ENCODE peak calls at places on chromosome 4, in seven cellular contexts. L is left lung, G is MM.1S, S is psoas muscle, D is tibial nerve, M is Peyer's patch, B is fibroblast of lung. Y is an unnamed sample. For H3K27me3, the result is how much of the 10 kb centered on the place peaks cover.

GRCh38 chr4:176735300-176735699 is 57.4 kb downstream of the VEGFC start:
- DNase-seq in L (no peak), G (no peak), S (no peak), D (no peak), M (no peak), B (peak), Y (no peak)

GRCh38 chr4:176999943-177000543 is 207.3 kb upstream of the VEGFC start:
- DNase-seq in L (no peak), G (no peak), S (no peak), D (no peak), M (no peak), B (no peak), Y (no peak)

GRCh38 chr4:174119051-174119450 is 164.4 kb downstream of the FBXO8 start:
- DNase-seq in L (no peak), G (no peak), S (no peak), D (no peak), M (no peak), B (peak), Y (no peak)

GRCh38 chr4:174340714-174341113 is 57.0 kb downstream of the CEP44 start:
- DNase-seq in L (no peak), G (no peak), S (no peak), D (no peak), M (no peak), B (no peak), Y (no peak)

GRCh38 chr4:177574446-177574845 is 132.2 kb upstream of the AGA start:
- DNase-seq in L (no peak), G (no peak), S (no peak), D (no peak), M (no peak), B (peak), Y (no peak)

GRCh38 chr4:187826725-187827124 is 168.8 kb upstream of the ZFP42 start:
- DNase-seq in L (no peak), G (no peak), S (no peak), D (no peak), M (no peak), B (no peak), Y (no peak)

GRCh38 chr4:182927505-182927904 is 10.3 kb upstream of the DCTD start:
- DNase-seq in L (no peak), G (no peak), S (no peak), D (no peak), M (no peak), B (no peak), Y (no peak)

GRCh38 chr4:154073107-154073817 is 284.4 kb upstream of the SFRP2 start:
- DNase-seq in L (no peak), G (no peak), S (no peak), D (no peak), M (no peak), B (peak), Y (no peak)

GRCh38 chr4:58600290-58600689 is 1490.1 kb upstream of the IGFBP7 start:
- DNase-seq in L (no peak), G (no peak), S (no peak), D (no peak), M (no peak), B (no peak), Y (no peak)

GRCh38 chr4:38313999-38314561 is 349.9 kb upstream of the KLF3 start:
- DNase-seq in L (no peak), G (peak), S (no peak), D (no peak), M (no peak), B (peak), Y (no peak)

GRCh38 chr4:186770446-186771175 is 47.0 kb upstream of the FAT1 start:
- DNase-seq in L (no peak), G (no peak), S (no peak), D (no peak), M (no peak), B (peak), Y (no peak)

GRCh38 chr4:33160126-33160525 is 2440.0 kb downstream of the PCDH7 start:
- DNase-seq in L (no peak), G (peak), S (no peak), D (peak), M (no peak), B (peak), Y (no peak)

GRCh38 chr4:87046111-87046510 is 111.3 kb downstream of the AFF1 start:
- DNase-seq in L (no peak), G (no peak), S (no peak), D (no peak), M (no peak), B (no peak), Y (no peak)

GRCh38 chr4:165874799-165875371 is 1.8 kb downstream of the TLL1 start:
- DNase-seq in L (no peak), G (no peak), S (peak), D (no peak), M (no peak), B (no peak), Y (peak)

GRCh38 chr4:64230709-64231310 is 178.4 kb downstream of the TECRL start:
- DNase-seq in L (no peak), G (peak), S (no peak), D (no peak), M (no peak), B (peak), Y (no peak)

GRCh38 chr4:28287837-28288236 is 1427.2 kb downstream of the STIM2 start:
- DNase-seq in L (no peak), G (no peak), S (peak), D (peak), M (no peak), B (peak), Y (no peak)

GRCh38 chr4:35918491-35918977 is 325.8 kb downstream of the ARAP2 start:
- DNase-seq in L (no peak), G (no peak), S (no peak), D (no peak), M (no peak), B (no peak), Y (no peak)

GRCh38 chr4:168755643-168756482 is 254.2 kb downstream of the CBR4 start:
- DNase-seq in L (no peak), G (no peak), S (no peak), D (no peak), M (no peak), B (no peak), Y (no peak)

GRCh38 chr4:147760695-147761094 is 28.8 kb downstream of the ARHGAP10 start:
- DNase-seq in L (peak), G (no peak), S (no peak), D (no peak), M (no peak), B (no peak), Y (no peak)

GRCh38 chr4:73669410-73670183 is 49.4 kb upstream of the RASSF6 start:
- DNase-seq in L (no peak), G (no peak), S (no peak), D (no peak), M (no peak), B (peak), Y (no peak)

GRCh38 chr4:99161700-99162099 is 17.6 kb upstream of the ADH4 start:
- DNase-seq in L (no peak), G (no peak), S (no peak), D (no peak), M (no peak), B (no peak), Y (no peak)

GRCh38 chr4:55475394-55476243 is 71.1 kb downstream of the CLOCK start:
- DNase-seq in L (no peak), G (no peak), S (no peak), D (no peak), M (no peak), B (peak), Y (peak)

GRCh38 chr4:155033604-155034003 is 174.8 kb upstream of the NPY2R start:
- DNase-seq in L (no peak), G (no peak), S (no peak), D (no peak), M (no peak), B (no peak), Y (no peak)

GRCh38 chr4:54843106-54843505 is 185.3 kb downstream of the KIT start:
- DNase-seq in L (no peak), G (no peak), S (no peak), D (no peak), M (no peak), B (no peak), Y (no peak)

GRCh38 chr4:40276541-40276940 is 58.6 kb upstream of the CHRNA9 start:
- DNase-seq in L (no peak), G (no peak), S (no peak), D (no peak), M (no peak), B (no peak), Y (no peak)

GRCh38 chr4:72186714-72187113 is 154.9 kb downstream of the NPFFR2 start:
- DNase-seq in L (no peak), G (no peak), S (no peak), D (no peak), M (no peak), B (no peak), Y (no peak)

GRCh38 chr4:28010543-28011235 is 1150.0 kb downstream of the STIM2 start:
- DNase-seq in L (no peak), G (no peak), S (no peak), D (no peak), M (no peak), B (peak), Y (no peak)

GRCh38 chr4:21947768-21948346 is 715 bp downstream of the KCNIP4 start:
- DNase-seq in L (no peak), G (no peak), S (no peak), D (no peak), M (no peak), B (no peak), Y (no peak)
- H3K27me3 ChIP-seq in L (under half), G (under half), S (under half), D (under half), M (under half), B (under half), Y (under half)

DNA sequence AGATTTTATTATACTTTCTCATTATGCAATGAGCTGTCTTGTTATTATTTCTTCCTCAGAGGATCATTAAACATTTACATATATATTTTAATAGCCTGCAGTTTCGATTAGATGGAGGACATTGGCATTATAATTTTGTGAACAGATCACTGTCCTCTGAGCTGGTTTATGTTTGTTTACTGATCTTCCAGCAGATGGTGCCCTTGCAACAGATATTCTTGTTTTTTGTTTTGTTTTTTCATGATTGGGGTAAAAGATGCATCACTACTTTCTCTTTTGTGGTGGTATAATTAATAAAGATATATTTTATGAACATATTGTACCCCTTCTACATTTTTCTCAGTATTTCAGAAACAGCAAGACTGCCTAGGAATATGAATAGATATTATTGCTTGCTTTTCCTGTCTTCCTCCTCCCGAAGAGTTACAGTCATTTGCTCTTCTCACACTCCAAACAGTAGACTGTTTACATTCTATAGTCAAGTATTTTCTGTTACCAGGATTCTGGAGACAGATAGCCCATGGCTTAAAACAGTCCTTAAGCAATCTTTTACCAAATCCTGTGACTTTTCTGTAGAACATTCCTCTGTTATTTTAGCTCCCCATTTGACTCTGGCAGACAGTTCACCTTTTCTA is 905.2 kb downstream of the TRAM1L1 start:
- DNase-seq in L (no peak), G (no peak), S (no peak), D (no peak), M (no peak), B (peak), Y (no peak)
- TF ChIP-seq CTCF in L (no peak), G (peak), S (peak), D (peak), M (no peak), B (peak), Y (peak)

GRCh38 chr4:157057187-157057586 is 18.8 kb upstream of the GLRB start:
- DNase-seq in L (no peak), G (no peak), S (no peak), D (no peak), M (no peak), B (no peak), Y (no peak)
- H3K4me3 ChIP-seq in L (no peak), G (no peak), S (no peak), D (no peak), M (no peak), B (no peak), Y (no peak)

DNA sequence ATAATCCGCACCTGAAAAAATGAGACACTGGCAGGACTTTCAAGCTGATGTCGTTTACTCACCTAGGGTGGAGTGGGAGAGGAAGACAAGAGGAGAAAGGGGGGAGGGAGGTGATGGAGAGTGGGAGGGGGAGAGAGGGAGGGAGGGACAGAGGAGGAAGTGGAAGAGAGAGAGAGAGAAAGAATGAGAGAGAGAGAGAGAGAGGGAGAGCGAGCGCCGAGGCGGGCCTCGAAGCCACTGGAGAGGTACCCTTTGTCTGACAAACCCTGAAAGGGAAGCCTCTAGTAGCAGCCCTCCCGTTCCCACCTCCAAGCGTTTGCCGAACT is 294 bp upstream of the ADGRL3 start:
- DNase-seq in L (no peak), G (no peak), S (no peak), D (no peak), M (no peak), B (no peak), Y (no peak)
- H3K27me3 ChIP-seq in L (half or more), G (under half), S (under half), D (under half), M (under half), B (under half), Y (under half)

GRCh38 chr4:158895797-158896442 is 127.1 kb downstream of the FNIP2 start:
- DNase-seq in L (no peak), G (no peak), S (no peak), D (no peak), M (no peak), B (peak), Y (no peak)
- TF ChIP-seq CTCF in L (no peak), G (no peak), S (no peak), D (no peak), M (no peak), B (no peak), Y (peak)

Y was measured in GM06990.